ENCODE peak calls at places on chromosomes 3 and 15, in seven cellular contexts. N is mesendoderm, G is IMR-90, X is mesenchymal stem cell, O is neuronal stem cell, V is H9, A is trophoblast cell. Q is an unnamed sample.

GRCh38 chr15:40053234-40054055 is 14.5 kb upstream of the SRP14 start:
- DNase-seq in O (no peak), G (no peak), X (no peak), V (peak; percentile 25), N (no peak), A (no peak), Q (no peak)

GRCh38 chr15:73841756-73842590 is 31.4 kb upstream of the TBC1D21 start:
- DNase-seq in G (no peak), X (no peak), A (no peak), O (no peak), N (no peak), V (no peak), Q (no peak)

GRCh38 chr3:42829083-42829627 is 19.9 kb downstream of the ACKR2 start:
- DNase-seq in O (no peak), X (no peak), G (no peak), N (peak; percentile 63), A (peak; percentile 89), V (no peak), Q (no peak)

GRCh38 chr3:61733866-61734265 is 172.5 kb downstream of the PTPRG start:
- DNase-seq in N (no peak), O (no peak), A (no peak), V (no peak), X (no peak), G (no peak), Q (no peak)

GRCh38 chr15:52652984-52653383 is 26.2 kb downstream of the ATOSA start:
- DNase-seq in G (peak; percentile 92), V (no peak), O (no peak), N (no peak), A (no peak), X (peak; percentile 88), Q (no peak)

GRCh38 chr3:142853270-142854163 is 35.4 kb downstream of the PCOLCE2 start:
- DNase-seq in G (peak; percentile 21), N (no peak), V (no peak), O (no peak), A (no peak), X (no peak), Q (no peak)

GRCh38 chr3:12948371-12948770 is 107.0 kb upstream of the RPL32 start:
- DNase-seq in X (peak; percentile 54), G (peak; percentile 34), N (no peak), A (no peak), V (no peak), O (no peak), Q (no peak)

GRCh38 chr3:193605876-193606275 is 12.9 kb downstream of the OPA1 start:
- DNase-seq in N (peak; percentile 83), V (peak; percentile 59), O (peak; percentile 36), A (peak; percentile 37), G (peak; percentile 65), X (peak; percentile 77), Q (peak; percentile 29)

GRCh38 chr3:56935821-56936220 is 124.6 kb upstream of the SPATA12 start:
- DNase-seq in A (no peak), N (no peak), X (no peak), V (no peak), O (no peak), G (no peak), Q (no peak)

GRCh38 chr3:50623840-50624474 is 7.0 kb downstream of the MAPKAPK3 start:
- DNase-seq in N (no peak), A (no peak), O (no peak), V (no peak), X (no peak), G (peak; percentile 22), Q (no peak)

GRCh38 chr15:74837482-74837881 is 5.5 kb downstream of the ULK3 start:
- DNase-seq in V (no peak), N (no peak), A (no peak), G (no peak), O (no peak), X (no peak), Q (no peak)

GRCh38 chr3:5037828-5038227 is 58.6 kb downstream of the BHLHE40 start:
- DNase-seq in G (no peak), A (no peak), O (no peak), X (no peak), N (no peak), V (no peak), Q (no peak)

DNA sequence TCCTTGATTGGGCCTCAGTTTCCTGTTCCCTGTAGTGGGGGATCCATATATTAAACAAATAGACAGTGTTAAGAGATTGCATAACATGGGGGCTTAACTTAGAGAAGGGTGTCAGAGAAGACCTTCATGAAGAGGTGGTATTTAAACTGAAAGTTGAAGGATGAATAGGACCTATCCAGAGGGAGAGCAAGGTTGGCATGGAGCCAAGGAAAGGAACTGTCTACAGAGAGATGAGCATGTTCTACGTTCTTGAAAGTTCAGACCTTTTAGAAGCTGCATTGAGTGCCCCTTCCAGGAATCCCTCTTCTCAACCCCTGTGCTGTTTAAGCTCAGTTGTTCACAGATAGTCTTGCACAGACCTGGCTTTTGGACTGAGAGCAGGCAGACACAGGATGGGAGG is 2.4 kb downstream of the HTD2 start:
- DNase-seq in G (peak; percentile 12), A (no peak), V (no peak), N (no peak), X (peak; percentile 24), O (no peak), Q (no peak)
- H3K23ac ChIP-seq in G (no peak overlapping the region), A (no peak overlapping the region), V (no peak overlapping the region), N (no peak overlapping the region), X (no peak overlapping the region), O (no peak overlapping the region), Q (no peak overlapping the region)

GRCh38 chr3:108677811-108678210 is 79.4 kb downstream of the RETNLB start:
- DNase-seq in O (no peak), N (no peak), V (no peak), A (no peak), G (no peak), X (no peak), Q (no peak)
- H3K23ac ChIP-seq in O (no peak overlapping the region), N (no peak overlapping the region), V (no peak overlapping the region), A (no peak overlapping the region), G (no peak overlapping the region), X (no peak overlapping the region), Q (no peak overlapping the region)

GRCh38 chr3:102189564-102190339 is 245.1 kb upstream of the ZPLD1 start:
- DNase-seq in X (no peak), O (no peak), V (no peak), N (no peak), A (no peak), G (peak; percentile 55), Q (no peak)
- H3K23ac ChIP-seq in X (no peak overlapping the region), O (no peak overlapping the region), V (no peak overlapping the region), N (no peak overlapping the region), A (no peak overlapping the region), G (peak overlapping the region; percentile 35), Q (no peak overlapping the region)

GRCh38 chr3:54040476-54040875 is 81.9 kb upstream of the CACNA2D3 start:
- DNase-seq in A (no peak), O (no peak), G (no peak), V (no peak), N (no peak), X (no peak), Q (no peak)

GRCh38 chr3:54047568-54047967 is 74.8 kb upstream of the CACNA2D3 start:
- DNase-seq in X (no peak), N (no peak), V (no peak), G (no peak), A (no peak), O (no peak), Q (no peak)

GRCh38 chr3:54046677-54047214 is 75.6 kb upstream of the CACNA2D3 start:
- DNase-seq in G (no peak), X (no peak), A (no peak), N (no peak), V (no peak), O (no peak), Q (no peak)

GRCh38 chr3:54042259-54042823 is 80.0 kb upstream of the CACNA2D3 start:
- DNase-seq in V (peak; percentile 48), G (no peak), X (no peak), N (peak; percentile 74), O (no peak), A (peak; percentile 33), Q (peak; percentile 5)

DNA sequence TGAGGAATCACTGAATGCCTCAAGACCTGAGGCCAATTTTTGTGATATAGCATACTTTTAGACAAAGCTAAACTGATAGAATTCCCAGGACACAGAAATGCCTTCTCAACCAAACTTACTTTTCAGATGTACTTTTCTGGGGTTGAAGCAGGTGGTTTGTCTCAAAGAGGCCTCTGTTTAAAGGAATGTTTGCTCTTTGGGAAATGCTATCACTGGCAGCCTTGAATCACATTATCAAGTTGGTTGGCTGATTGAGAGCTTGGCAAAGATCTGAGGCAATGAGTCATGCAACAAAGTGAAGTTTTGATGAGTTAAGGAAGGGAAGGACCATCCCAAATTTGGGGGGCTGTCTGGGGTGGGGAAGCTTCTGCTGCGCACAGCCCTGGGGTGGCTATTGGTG is 76.9 kb upstream of the CACNA2D3 start:
- DNase-seq in N (no peak), O (no peak), G (no peak), X (no peak), V (no peak), A (no peak), Q (no peak)
- H3K23ac ChIP-seq in N (no peak overlapping the region), O (no peak overlapping the region), G (no peak overlapping the region), X (no peak overlapping the region), V (no peak overlapping the region), A (no peak overlapping the region), Q (no peak overlapping the region)

GRCh38 chr15:78718257-78718656 is 77.2 kb upstream of the CHRNB4 start:
- DNase-seq in O (no peak), G (no peak), A (no peak), X (no peak), N (no peak), V (no peak), Q (no peak)
- H3K23ac ChIP-seq in O (no peak overlapping the region), G (no peak overlapping the region), A (no peak overlapping the region), X (no peak overlapping the region), N (no peak overlapping the region), V (no peak overlapping the region), Q (no peak overlapping the region)

GRCh38 chr3:58683001-58683845 is 16.6 kb upstream of the FAM3D start:
- DNase-seq in A (no peak), X (peak; percentile 56), G (peak; percentile 61), V (no peak), N (peak; percentile 26), O (no peak), Q (no peak)
- H3K23ac ChIP-seq in A (no peak overlapping the region), X (no peak overlapping the region), G (no peak overlapping the region), V (no peak overlapping the region), N (no peak overlapping the region), O (no peak overlapping the region), Q (no peak overlapping the region)

DNA sequence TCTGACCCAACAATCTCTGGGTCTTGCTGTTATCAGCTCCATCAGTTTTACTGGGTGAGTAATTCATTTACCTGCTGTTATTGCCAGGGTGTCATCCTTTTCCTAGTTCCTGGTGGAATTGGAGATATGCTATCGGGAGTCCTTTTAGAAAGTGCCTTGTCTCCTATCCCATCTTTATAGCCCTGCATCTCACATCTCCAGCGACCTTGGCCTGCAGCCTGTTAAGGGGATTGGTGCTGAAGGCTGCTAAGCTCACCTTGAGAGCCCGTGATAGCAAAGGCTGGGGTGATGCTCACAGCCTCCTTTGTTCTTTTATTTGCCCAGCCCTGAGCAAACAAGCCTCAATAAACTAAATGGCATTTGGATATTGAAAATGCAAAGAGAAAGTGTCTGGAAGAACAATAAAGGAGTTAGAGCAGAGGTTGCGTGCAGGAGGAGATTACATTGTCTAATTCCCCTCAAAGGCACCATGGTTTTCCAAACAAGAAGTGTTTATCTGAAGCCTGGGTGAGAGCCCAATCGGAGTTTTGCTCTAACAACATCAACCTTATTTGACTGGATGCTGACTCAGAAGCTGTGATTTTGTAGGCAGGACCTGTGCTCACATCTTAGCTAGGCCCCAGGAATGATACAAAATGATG is 101.8 kb downstream of the RPLP1 start:
- DNase-seq in V (no peak), G (peak; percentile 14), A (no peak), N (peak; percentile 90), O (no peak), X (no peak), Q (no peak)
- H3K23ac ChIP-seq in V (no peak overlapping the region), G (no peak overlapping the region), A (no peak overlapping the region), N (no peak overlapping the region), O (no peak overlapping the region), X (no peak overlapping the region), Q (no peak overlapping the region)

Q was measured in H1.